ENCODE peak calls at places on chromosomes 12 and 14, in six cellular contexts. H, O, M, T, B and Q are unnamed samples.

GRCh38 chr14:56244138-56244789 is 126.1 kb downstream of the PELI2 start:
- DNase-seq in B (no peak), O (peak), M (no peak), T (peak), H (no peak), Q (no peak)

GRCh38 chr12:115257791-115258190 is 573.8 kb upstream of the TBX3 start:
- DNase-seq in H (no peak), T (peak), B (no peak), M (no peak), O (peak), Q (no peak)

GRCh38 chr12:6672143-6672542 is 9.2 kb upstream of the ING4 start:
- DNase-seq in T (no peak), M (no peak), H (no peak), O (no peak), B (no peak), Q (no peak)

GRCh38 chr14:35506927-35507326 is 27.0 kb upstream of the INSM2 start:
- DNase-seq in T (no peak), B (no peak), O (peak), M (no peak), H (no peak), Q (no peak)

GRCh38 chr14:50964683-50965390 is 20.6 kb upstream of the PYGL start:
- DNase-seq in T (peak), M (peak), B (no peak), H (peak), O (peak), Q (no peak)

GRCh38 chr12:124304314-124304790 is 9.5 kb downstream of the RFLNA start:
- DNase-seq in M (no peak), T (no peak), H (no peak), O (no peak), B (no peak), Q (no peak)

GRCh38 chr12:66232258-66232657 is 43.2 kb downstream of the IRAK3 start:
- DNase-seq in B (no peak), O (no peak), T (no peak), H (no peak), M (peak), Q (no peak)

GRCh38 chr14:28813810-28814209 is 47.2 kb downstream of the FOXG1 start:
- DNase-seq in O (no peak), B (no peak), M (no peak), T (no peak), H (no peak), Q (no peak)

GRCh38 chr12:123671876-123672275 is 963 bp downstream of the TCTN2 start:
- DNase-seq in O (peak), M (no peak), H (no peak), B (no peak), T (no peak), Q (no peak)

GRCh38 chr14:97976861-97977260 is 1179.7 kb downstream of the VRK1 start:
- DNase-seq in M (no peak), O (no peak), H (no peak), B (no peak), T (peak), Q (no peak)

GRCh38 chr14:105488781-105489606 is 2.1 kb upstream of the TEDC1 start:
- DNase-seq in H (no peak), O (no peak), M (no peak), B (no peak), T (no peak), Q (no peak)

GRCh38 chr14:92925446-92925845 is 2.5 kb downstream of the CHGA start:
- DNase-seq in O (no peak), M (no peak), H (no peak), B (no peak), T (no peak), Q (no peak)

GRCh38 chr12:12477532-12477890 is 85.2 kb downstream of the DUSP16 start:
- DNase-seq in O (no peak), H (no peak), M (no peak), B (no peak), T (no peak), Q (no peak)

GRCh38 chr14:68508581-68508980 is 284.3 kb downstream of the ZFP36L1 start:
- DNase-seq in H (no peak), M (no peak), T (no peak), B (no peak), O (no peak), Q (no peak)

GRCh38 chr12:120051535-120051934 is 62.5 kb downstream of the BICDL1 start:
- DNase-seq in B (no peak), H (no peak), M (no peak), T (no peak), O (no peak), Q (no peak)

GRCh38 chr14:101405171-101405883 is 156.0 kb upstream of the DIO3 start:
- DNase-seq in O (peak), H (no peak), M (peak), T (peak), B (no peak), Q (no peak)

GRCh38 chr12:28222081-28222700 is 31.9 kb downstream of the CCDC91 start:
- DNase-seq in O (no peak), T (no peak), H (no peak), M (no peak), B (no peak), Q (no peak)

GRCh38 chr12:124684971-124685688 is 117.7 kb upstream of the NCOR2 start:
- DNase-seq in O (peak), M (no peak), T (peak), H (peak), B (no peak), Q (no peak)

GRCh38 chr12:116159593-116159992 is 117.9 kb downstream of the MED13L start:
- DNase-seq in H (no peak), B (no peak), O (no peak), T (no peak), M (no peak), Q (no peak)

GRCh38 chr12:132834181-132834711 is 5.6 kb upstream of the GOLGA3 start:
- DNase-seq in H (no peak), T (no peak), B (no peak), O (no peak), M (no peak), Q (no peak)

GRCh38 chr14:50082784-50083466 is 33.4 kb downstream of the VCPKMT start:
- DNase-seq in M (peak), H (no peak), B (no peak), O (no peak), T (no peak), Q (no peak)

GRCh38 chr14:95330591-95331370 is 11.1 kb upstream of the CLMN start:
- DNase-seq in B (no peak), T (no peak), O (no peak), H (no peak), M (no peak), Q (no peak)

GRCh38 chr12:117151195-117152031 is 38.9 kb downstream of the FBXO21 start:
- DNase-seq in T (peak), B (peak), O (peak), H (peak), M (peak), Q (no peak)

GRCh38 chr12:21476949-21477348 is 24.5 kb downstream of the RECQL start:
- DNase-seq in T (peak), O (peak), M (no peak), B (no peak), H (no peak), Q (no peak)

GRCh38 chr14:30443368-30444007 is 115.5 kb upstream of the G2E3 start:
- DNase-seq in M (no peak), B (no peak), O (peak), T (peak), H (no peak), Q (no peak)

GRCh38 chr12:104769207-104769606 is 188.9 kb downstream of the SLC41A2 start:
- DNase-seq in B (no peak), H (no peak), T (no peak), O (no peak), M (no peak), Q (no peak)

GRCh38 chr12:13135336-13136178 is 32.1 kb upstream of the GSG1 start:
- DNase-seq in H (peak), O (peak), M (peak), B (no peak), T (peak), Q (no peak)

GRCh38 chr12:122861586-122861970 is 26.3 kb downstream of the HIP1R start:
- DNase-seq in H (no peak), B (no peak), M (no peak), T (no peak), O (no peak), Q (no peak)

GRCh38 chr14:70665448-70666363 is 24.0 kb downstream of the TTC9 start:
- DNase-seq in O (no peak), T (peak), B (no peak), H (no peak), M (peak), Q (no peak)

GRCh38 chr12:54601841-54602240 is 13.4 kb upstream of the PPP1R1A start:
- DNase-seq in O (peak), M (no peak), B (no peak), T (peak), H (no peak), Q (no peak)

GRCh38 chr14:20624495-20625070 is 16.9 kb downstream of the OR6S1 start:
- DNase-seq in T (peak), H (peak), O (peak), M (peak), B (no peak), Q (peak)

GRCh38 chr12:87982208-87982607 is 47.0 kb downstream of the C12orf50 start:
- DNase-seq in B (no peak), H (no peak), T (no peak), O (peak), M (no peak), Q (no peak)

GRCh38 chr12:62647586-62647985 is 181.0 kb downstream of the MON2 start:
- DNase-seq in B (no peak), M (no peak), T (no peak), O (peak), H (peak), Q (no peak)

GRCh38 chr12:62649412-62650116 is 182.9 kb downstream of the MON2 start:
- DNase-seq in O (no peak), T (no peak), B (no peak), H (no peak), M (no peak), Q (no peak)

GRCh38 chr12:62653740-62654139 is 187.1 kb downstream of the MON2 start:
- DNase-seq in B (no peak), H (no peak), T (no peak), M (no peak), O (no peak), Q (no peak)

GRCh38 chr12:62653304-62653703 is 186.7 kb downstream of the MON2 start:
- DNase-seq in B (no peak), M (no peak), H (no peak), O (no peak), T (no peak), Q (no peak)

DNA sequence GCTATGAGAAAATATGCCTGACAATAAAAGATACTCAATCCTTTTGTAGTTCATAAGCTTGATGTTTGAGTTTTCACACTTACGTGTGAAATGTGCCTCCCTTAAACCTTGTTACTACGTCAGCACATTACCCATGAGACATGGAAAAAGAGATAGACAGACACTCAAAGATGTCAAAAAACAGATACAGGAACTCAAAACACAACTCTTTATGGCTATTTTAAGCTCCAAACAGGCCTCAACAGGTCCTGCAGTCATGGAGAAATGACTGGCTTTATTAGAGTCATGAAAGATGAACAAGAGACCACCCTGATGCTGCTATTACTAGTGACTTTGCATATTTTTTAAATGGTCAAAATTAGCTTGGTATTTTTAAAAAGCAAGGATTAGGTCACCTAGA is 184.5 kb downstream of the MON2 start:
- DNase-seq in H (no peak), B (no peak), O (no peak), M (no peak), T (no peak), Q (no peak)
- TF ChIP-seq CTCF in H (no peak), B (no peak), O (no peak), M (no peak), T (no peak), Q (no peak)

GRCh38 chr12:56709759-56710376 is 15.2 kb downstream of the NACA start:
- DNase-seq in B (no peak), H (no peak), M (no peak), O (no peak), T (no peak), Q (no peak)
- TF ChIP-seq CTCF in B (no peak), H (no peak), M (no peak), O (no peak), T (no peak), Q (no peak)

GRCh38 chr12:100372846-100373245 is 16.0 kb downstream of the SLC17A8 start:
- DNase-seq in B (no peak), O (no peak), T (no peak), M (no peak), H (no peak), Q (no peak)

GRCh38 chr12:100371146-100371545 is 14.3 kb downstream of the SLC17A8 start:
- DNase-seq in O (no peak), H (no peak), B (no peak), T (no peak), M (no peak), Q (no peak)

GRCh38 chr12:100376166-100376565 is 19.3 kb downstream of the SLC17A8 start:
- DNase-seq in T (no peak), O (no peak), M (no peak), H (no peak), B (no peak), Q (no peak)

GRCh38 chr12:100375023-100375737 is 18.3 kb downstream of the SLC17A8 start:
- DNase-seq in B (no peak), H (peak), M (peak), O (peak), T (no peak), Q (no peak)
- TF ChIP-seq CTCF in B (no peak), H (no peak), M (no peak), O (peak), T (no peak), Q (no peak)

DNA sequence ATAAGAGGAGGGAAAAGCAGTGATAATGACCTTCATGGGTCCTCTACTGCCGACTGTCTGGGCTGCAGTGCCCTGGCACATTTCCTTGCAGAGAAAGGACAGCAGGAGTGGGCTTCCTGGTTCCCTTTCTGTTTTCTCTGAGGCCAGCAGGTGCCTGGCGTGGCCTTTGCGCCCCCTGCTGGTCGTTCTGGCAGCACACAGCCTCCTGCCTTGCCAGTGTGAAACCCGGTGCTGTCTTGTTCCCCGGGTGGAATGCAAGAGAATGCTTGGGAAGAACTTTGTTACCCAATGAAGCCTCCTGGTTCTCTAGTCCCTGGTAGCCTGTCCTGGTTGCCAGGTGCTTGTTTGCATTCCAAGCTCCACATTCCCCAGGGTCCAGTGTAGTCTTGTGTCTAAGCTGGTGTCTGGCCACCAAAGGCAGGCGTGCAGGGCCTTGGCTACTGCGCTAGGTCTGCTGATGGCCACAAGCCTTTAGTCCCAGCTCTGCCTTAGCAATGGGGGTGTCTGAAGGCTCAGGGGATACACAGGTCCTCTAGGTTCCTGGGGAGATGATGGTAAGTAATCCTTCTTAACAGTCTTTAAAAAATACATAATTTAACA is 1392.4 kb upstream of the TMEM132C start:
- DNase-seq in T (peak), M (peak), O (peak), H (peak), B (peak), Q (peak)
- TF ChIP-seq CTCF in T (peak), M (peak), O (peak), H (peak), B (peak), Q (peak)

GRCh38 chr12:67630373-67631088 is 18.0 kb upstream of the DYRK2 start:
- DNase-seq in H (no peak), M (peak), O (peak), B (no peak), T (no peak), Q (no peak)
- TF ChIP-seq CTCF in H (no peak), M (no peak), O (no peak), B (no peak), T (no peak), Q (peak)

DNA sequence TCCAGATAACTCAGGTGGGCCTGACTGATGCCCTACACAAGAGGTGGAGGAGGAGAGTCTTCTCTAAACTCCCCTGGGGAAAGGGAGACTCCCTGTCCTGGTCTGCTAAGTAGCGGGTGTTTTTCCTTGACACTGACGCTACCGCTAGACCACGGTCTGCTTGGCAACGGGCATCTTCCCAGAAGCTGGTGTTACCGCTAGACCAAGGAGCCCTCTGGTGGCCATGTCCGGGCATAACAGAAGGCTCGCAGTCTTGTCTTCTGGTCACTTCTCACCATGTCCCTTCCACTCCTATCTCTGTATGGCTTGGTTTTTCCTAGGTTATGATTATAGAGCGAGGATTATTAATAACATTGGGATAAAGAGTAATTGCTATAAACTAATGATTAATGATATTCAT is 965.5 kb downstream of the TMEM121 start:
- DNase-seq in T (peak), O (no peak), M (no peak), B (no peak), H (no peak), Q (no peak)
- TF ChIP-seq CTCF in T (peak), O (no peak), M (no peak), B (no peak), H (no peak), Q (no peak)

GRCh38 chr12:111405149-111405855 is 421 bp upstream of the SH2B3 start:
- DNase-seq in B (peak), T (peak), O (peak), M (peak), H (peak), Q (peak)
- TF ChIP-seq CTCF in B (peak), T (peak), O (peak), M (peak), H (peak), Q (peak)

DNA sequence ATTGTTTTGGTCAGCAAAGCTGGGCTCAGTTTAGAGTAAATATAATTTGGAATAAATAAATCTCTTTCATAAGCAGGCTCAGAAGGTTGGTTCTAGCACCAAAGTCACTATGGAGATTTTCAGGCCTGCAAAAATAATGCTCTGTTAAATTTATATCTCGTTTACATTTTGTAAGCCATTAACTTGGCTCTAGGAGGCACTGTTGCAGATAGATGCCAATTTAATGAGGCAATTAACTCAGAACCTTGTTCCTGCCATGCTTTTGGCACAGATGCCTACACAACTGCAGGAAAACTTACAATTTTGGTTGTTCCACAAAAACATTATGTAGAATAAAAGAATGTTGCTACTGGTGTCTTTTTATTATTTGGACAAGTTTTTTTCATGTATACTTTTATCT is 428.1 kb downstream of the FLRT2 start:
- DNase-seq in O (no peak), B (no peak), T (no peak), H (no peak), M (no peak), Q (no peak)
- TF ChIP-seq CTCF in O (no peak), B (no peak), T (no peak), H (no peak), M (no peak), Q (no peak)

DNA sequence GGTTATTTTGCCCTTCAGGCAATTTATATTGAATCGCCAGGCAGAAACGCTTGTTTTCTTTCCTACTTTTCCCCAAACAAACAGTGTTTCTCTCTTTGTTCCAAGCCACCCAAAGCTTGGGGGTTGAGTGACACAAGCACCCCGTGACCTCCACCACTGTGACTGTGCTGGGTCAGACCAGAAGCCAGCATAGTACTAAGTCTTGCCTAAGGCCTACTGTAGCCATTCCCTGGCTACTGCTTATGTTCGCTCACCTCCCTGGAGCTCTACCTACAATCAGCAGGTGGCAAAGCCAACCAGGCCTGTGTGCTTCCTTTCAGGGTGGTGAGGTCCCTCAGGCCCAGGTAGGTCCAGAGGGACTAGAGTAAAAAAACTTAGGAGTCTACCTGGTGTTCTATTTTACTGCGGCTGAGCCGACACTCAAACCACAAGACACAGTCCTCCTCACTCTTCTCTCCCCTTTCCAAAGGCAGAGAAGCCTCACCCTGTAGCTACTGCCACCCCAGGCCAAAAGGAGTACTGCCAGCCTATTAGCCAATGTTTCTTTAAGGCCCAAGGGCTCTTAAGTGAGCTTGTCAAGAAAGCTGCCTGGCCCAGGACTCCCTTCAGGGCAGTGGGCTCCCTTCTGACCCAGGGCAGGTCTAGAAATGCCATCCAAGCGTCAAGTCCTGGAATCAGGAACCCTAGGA is 411.8 kb upstream of the MIS18BP1 start:
- DNase-seq in M (no peak), O (no peak), T (peak), B (no peak), H (no peak), Q (no peak)
- TF ChIP-seq CTCF in M (no peak), O (no peak), T (no peak), B (peak), H (no peak), Q (peak)

DNA sequence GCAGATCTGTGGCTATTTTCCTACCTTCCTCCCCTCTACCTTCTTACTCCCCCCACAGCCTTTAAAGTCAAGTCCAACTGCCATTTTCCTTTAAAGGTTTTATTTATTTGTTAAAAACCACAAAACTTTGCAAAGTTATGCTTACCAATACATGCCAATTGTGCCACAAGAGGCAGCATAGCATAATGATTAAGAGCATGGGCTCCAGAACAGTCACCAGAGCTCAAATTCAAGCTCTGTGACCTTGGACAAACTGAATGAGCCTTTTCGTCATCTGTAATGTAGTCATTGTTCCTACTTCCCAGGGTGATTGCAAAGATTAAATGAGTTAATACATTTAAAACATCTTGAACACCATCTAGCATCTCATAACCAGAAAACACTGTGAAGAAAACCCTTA is 13.0 kb upstream of the FMNL3 start:
- DNase-seq in B (no peak), O (no peak), T (no peak), M (no peak), H (no peak), Q (no peak)
- TF ChIP-seq CTCF in B (no peak), O (no peak), T (no peak), M (no peak), H (no peak), Q (no peak)